ENCODE peak calls at places on chromosomes 12 and 14, in ten cellular contexts. One of them, this sample, is unnamed.

GRCh38 chr14:26163761-26164160 is 434.1 kb downstream of the NOVA1 start:
- DNase-seq in neuronal stem cell: no peak
- DNase-seq in AG10803: peak; percentile 49
- DNase-seq in activated naive CD8-positive, alpha-beta T cell treated with anti-CD3 and anti-CD28 coated beads, Interleukin-2, amount 50 U/mL, for 24 hours: no peak
- DNase-seq in EL: no peak
- DNase-seq in BJ: no peak
- DNase-seq in heart right ventricle: no peak
- DNase-seq in OCI-LY7: no peak
- DNase-seq in erythroblast: peak; percentile 0
- DNase-seq in NCI-H1417: peak; percentile 21
- DNase-seq in this sample: peak; percentile 4

GRCh38 chr12:89314060-89314761 is 38.1 kb downstream of the DUSP6 start:
- DNase-seq in neuronal stem cell: no peak
- DNase-seq in AG10803: no peak
- DNase-seq in activated naive CD8-positive, alpha-beta T cell treated with anti-CD3 and anti-CD28 coated beads, Interleukin-2, amount 50 U/mL, for 24 hours: no peak
- DNase-seq in EL: no peak
- DNase-seq in BJ: no peak
- DNase-seq in heart right ventricle: no peak
- DNase-seq in OCI-LY7: no peak
- DNase-seq in erythroblast: no peak
- DNase-seq in NCI-H1417: no peak
- DNase-seq in this sample: no peak

GRCh38 chr14:93079865-93080403 is 35.8 kb downstream of the ITPK1 start:
- DNase-seq in neuronal stem cell: no peak
- DNase-seq in AG10803: no peak
- DNase-seq in activated naive CD8-positive, alpha-beta T cell treated with anti-CD3 and anti-CD28 coated beads, Interleukin-2, amount 50 U/mL, for 24 hours: no peak
- DNase-seq in EL: no peak
- DNase-seq in BJ: no peak
- DNase-seq in heart right ventricle: no peak
- DNase-seq in OCI-LY7: no peak
- DNase-seq in erythroblast: no peak
- DNase-seq in NCI-H1417: no peak
- DNase-seq in this sample: no peak

GRCh38 chr14:64983439-64984310 is 3.0 kb upstream of the FNTB start:
- DNase-seq in neuronal stem cell: no peak
- DNase-seq in AG10803: peak; percentile 68
- DNase-seq in activated naive CD8-positive, alpha-beta T cell treated with anti-CD3 and anti-CD28 coated beads, Interleukin-2, amount 50 U/mL, for 24 hours: no peak
- DNase-seq in EL: peak; percentile 64
- DNase-seq in BJ: no peak
- DNase-seq in heart right ventricle: no peak
- DNase-seq in OCI-LY7: peak; percentile 70
- DNase-seq in erythroblast: peak; percentile 63
- DNase-seq in NCI-H1417: no peak
- DNase-seq in this sample: peak; percentile 51

GRCh38 chr14:39219075-39219499 is 14.6 kb upstream of the MIA2 start:
- DNase-seq in neuronal stem cell: no peak
- DNase-seq in AG10803: peak; percentile 60
- DNase-seq in activated naive CD8-positive, alpha-beta T cell treated with anti-CD3 and anti-CD28 coated beads, Interleukin-2, amount 50 U/mL, for 24 hours: no peak
- DNase-seq in EL: peak; percentile 24
- DNase-seq in BJ: peak; percentile 47
- DNase-seq in heart right ventricle: no peak
- DNase-seq in OCI-LY7: peak; percentile 3
- DNase-seq in erythroblast: no peak
- DNase-seq in NCI-H1417: no peak
- DNase-seq in this sample: peak; percentile 36

GRCh38 chr14:23054000-23054811 is 3.1 kb downstream of the CDH24 start:
- DNase-seq in neuronal stem cell: no peak
- DNase-seq in AG10803: no peak
- DNase-seq in activated naive CD8-positive, alpha-beta T cell treated with anti-CD3 and anti-CD28 coated beads, Interleukin-2, amount 50 U/mL, for 24 hours: peak; percentile 52
- DNase-seq in EL: no peak
- DNase-seq in BJ: no peak
- DNase-seq in heart right ventricle: no peak
- DNase-seq in OCI-LY7: peak; percentile 28
- DNase-seq in erythroblast: no peak
- DNase-seq in NCI-H1417: no peak
- DNase-seq in this sample: peak; percentile 30

GRCh38 chr12:95959107-95959506 is 16.0 kb downstream of the AMDHD1 start:
- DNase-seq in neuronal stem cell: no peak
- DNase-seq in AG10803: peak; percentile 10
- DNase-seq in activated naive CD8-positive, alpha-beta T cell treated with anti-CD3 and anti-CD28 coated beads, Interleukin-2, amount 50 U/mL, for 24 hours: no peak
- DNase-seq in EL: peak; percentile 27
- DNase-seq in BJ: no peak
- DNase-seq in heart right ventricle: no peak
- DNase-seq in OCI-LY7: peak; percentile 28
- DNase-seq in erythroblast: no peak
- DNase-seq in NCI-H1417: no peak
- DNase-seq in this sample: peak; percentile 17

GRCh38 chr12:25328082-25328712 is 77.5 kb upstream of the KRAS start:
- DNase-seq in neuronal stem cell: no peak
- DNase-seq in AG10803: no peak
- DNase-seq in activated naive CD8-positive, alpha-beta T cell treated with anti-CD3 and anti-CD28 coated beads, Interleukin-2, amount 50 U/mL, for 24 hours: no peak
- DNase-seq in EL: no peak
- DNase-seq in BJ: no peak
- DNase-seq in heart right ventricle: no peak
- DNase-seq in OCI-LY7: no peak
- DNase-seq in erythroblast: no peak
- DNase-seq in NCI-H1417: peak; percentile 13
- DNase-seq in this sample: no peak

GRCh38 chr12:16610743-16611142 is 4.8 kb upstream of the LMO3 start:
- DNase-seq in neuronal stem cell: no peak
- DNase-seq in AG10803: no peak
- DNase-seq in activated naive CD8-positive, alpha-beta T cell treated with anti-CD3 and anti-CD28 coated beads, Interleukin-2, amount 50 U/mL, for 24 hours: no peak
- DNase-seq in EL: no peak
- DNase-seq in BJ: no peak
- DNase-seq in heart right ventricle: no peak
- DNase-seq in OCI-LY7: peak; percentile 39
- DNase-seq in erythroblast: no peak
- DNase-seq in NCI-H1417: peak; percentile 87
- DNase-seq in this sample: no peak

This sample was measured in AG08395.